ENCODE peak calls at places on chromosomes 11 and 22, in six cellular contexts. Z is germinal center, N is HFF-Myc, C is NCI-H2029 treated with DMSO at 0.1 percent for 48 hours, G is Caki2, M is Panc1. H is an unnamed sample.

GRCh38 chr11:94544832-94545640 is 1.3 kb downstream of the FUT4 start:
- DNase-seq in Z (no peak), M (no peak), C (no peak), G (no peak), N (no peak), H (peak; percentile 63)

GRCh38 chr11:72840780-72841179 is 26.6 kb downstream of the ATG16L2 start:
- DNase-seq in Z (no peak), M (no peak), C (no peak), G (peak; percentile 13), N (no peak), H (no peak)

GRCh38 chr22:28773461-28773867 is 969 bp downstream of the CCDC117 start:
- DNase-seq in N (no peak), M (no peak), Z (peak; percentile 45), C (no peak), G (peak; percentile 70), H (no peak)

GRCh38 chr22:44168206-44168605 is 12.5 kb upstream of the PARVG start:
- DNase-seq in G (no peak), N (no peak), M (no peak), C (no peak), Z (no peak), H (no peak)

GRCh38 chr22:38180841-38181452 is 683 bp downstream of the PLA2G6 start:
- DNase-seq in Z (peak; percentile 40), M (no peak), C (no peak), N (no peak), G (peak; percentile 49), H (peak; percentile 53)

GRCh38 chr11:118834428-118835028 is 43.6 kb upstream of the DDX6 start:
- DNase-seq in Z (no peak), C (no peak), G (no peak), M (no peak), N (no peak), H (no peak)

GRCh38 chr11:33984682-33985389 is 66.7 kb upstream of the CAPRIN1 start:
- DNase-seq in M (no peak), G (no peak), Z (no peak), N (no peak), C (no peak), H (no peak)

GRCh38 chr11:132644511-132644910 is 887.8 kb downstream of the OPCML start:
- DNase-seq in M (no peak), Z (no peak), G (no peak), N (no peak), C (no peak), H (no peak)

GRCh38 chr22:23875801-23876200 is 18.1 kb downstream of the SLC2A11 start:
- DNase-seq in M (no peak), N (no peak), G (no peak), C (no peak), Z (no peak), H (no peak)

GRCh38 chr11:77206264-77207018 is 78.4 kb downstream of the MYO7A start:
- DNase-seq in M (no peak), N (no peak), Z (no peak), C (no peak), G (no peak), H (peak; percentile 46)

GRCh38 chr11:75449271-75449670 is 16.3 kb upstream of the KLHL35 start:
- DNase-seq in G (no peak), N (no peak), C (no peak), Z (no peak), M (no peak), H (no peak)

GRCh38 chr22:19971276-19972124 is 29.9 kb upstream of the TXNRD2 start:
- DNase-seq in G (no peak), N (no peak), Z (no peak), M (no peak), C (no peak), H (no peak)

GRCh38 chr11:124075841-124076571 is 34.9 kb upstream of the OR10G7 start:
- DNase-seq in N (no peak), G (no peak), Z (no peak), C (no peak), M (no peak), H (peak; percentile 46)

GRCh38 chr22:48567213-48567975 is 1260.3 kb downstream of the BRD1 start:
- DNase-seq in G (no peak), C (no peak), M (no peak), N (no peak), Z (no peak), H (no peak)

GRCh38 chr11:61911701-61912529 is 5.5 kb downstream of the RAB3IL1 start:
- DNase-seq in M (no peak), C (no peak), G (no peak), N (no peak), Z (no peak), H (peak; percentile 19)

GRCh38 chr11:76752321-76753175 is 30.6 kb upstream of the TSKU start:
- DNase-seq in N (peak; percentile 85), Z (no peak), G (no peak), M (no peak), C (no peak), H (no peak)

GRCh38 chr11:67649634-67650540 is 643 bp downstream of the ACY3 start:
- DNase-seq in C (no peak), G (no peak), N (no peak), M (no peak), Z (peak; percentile 57), H (no peak)

GRCh38 chr22:43636086-43636485 is 176.0 kb downstream of the EFCAB6 start:
- DNase-seq in N (no peak), M (no peak), Z (no peak), G (no peak), C (no peak), H (no peak)

GRCh38 chr11:13970986-13971385 is 8.5 kb downstream of the SPON1 start:
- DNase-seq in Z (no peak), G (peak; percentile 61), M (no peak), N (no peak), C (no peak), H (peak; percentile 75)

GRCh38 chr11:17129003-17129402 is 51.5 kb upstream of the RPS13 start:
- DNase-seq in G (no peak), Z (no peak), M (no peak), N (no peak), C (no peak), H (no peak)

GRCh38 chr11:110249066-110249465 is 47.3 kb downstream of the RDX start:
- DNase-seq in N (no peak), G (no peak), C (no peak), M (no peak), Z (no peak), H (no peak)

GRCh38 chr11:60500276-60500935 is 7.8 kb downstream of the MS4A12 start:
- DNase-seq in M (no peak), Z (no peak), G (no peak), N (no peak), C (no peak), H (no peak)

GRCh38 chr11:117442869-117443239 is 115.2 kb downstream of the CEP164 start:
- DNase-seq in Z (no peak), G (no peak), N (no peak), M (no peak), C (no peak), H (no peak)

GRCh38 chr22:29480512-29481264 is 670 bp downstream of the NEFH start:
- DNase-seq in N (no peak), M (no peak), G (no peak), C (no peak), Z (no peak), H (no peak)

GRCh38 chr11:125179346-125179745 is 14.8 kb downstream of the PKNOX2 start:
- DNase-seq in N (no peak), C (no peak), G (no peak), Z (no peak), M (no peak), H (no peak)

GRCh38 chr11:57348636-57349323 is 10.6 kb downstream of the P2RX3 start:
- DNase-seq in N (no peak), M (no peak), G (no peak), Z (no peak), C (no peak), H (no peak)

GRCh38 chr22:23750374-23750743 is 553 bp downstream of the ZNF70 start:
- DNase-seq in Z (no peak), C (no peak), N (no peak), M (no peak), G (no peak), H (no peak)

GRCh38 chr22:28832731-28833130 is 32.4 kb upstream of the XBP1 start:
- DNase-seq in M (no peak), Z (no peak), C (no peak), G (no peak), N (no peak), H (no peak)

GRCh38 chr11:64711944-64712306 is 11.1 kb downstream of the NRXN2 start:
- DNase-seq in M (no peak), C (no peak), N (no peak), Z (no peak), G (no peak), H (no peak)

GRCh38 chr11:26931248-26931631 is 62.7 kb upstream of the FIBIN start:
- DNase-seq in M (no peak), C (no peak), N (no peak), G (no peak), Z (no peak), H (no peak)

GRCh38 chr22:31173386-31174145 is 13.6 kb downstream of the RNF185 start:
- DNase-seq in M (peak; percentile 80), Z (no peak), G (peak; percentile 58), C (no peak), N (no peak), H (no peak)

GRCh38 chr11:69382131-69383128 is 88.5 kb downstream of the MYEOV start:
- DNase-seq in G (peak; percentile 68), C (no peak), M (no peak), Z (peak; percentile 44), N (no peak), H (peak; percentile 93)

GRCh38 chr11:120883404-120884135 is 140.3 kb upstream of the TBCEL start:
- DNase-seq in C (no peak), Z (no peak), G (no peak), N (no peak), M (no peak), H (no peak)

GRCh38 chr11:111077938-111078337 is 167.6 kb upstream of the POU2AF2 start:
- DNase-seq in Z (no peak), G (no peak), M (no peak), N (no peak), C (no peak), H (no peak)

GRCh38 chr11:113132001-113132400 is 170.8 kb downstream of the NCAM1 start:
- DNase-seq in G (no peak), Z (no peak), N (no peak), M (no peak), C (no peak), H (no peak)

GRCh38 chr11:69752890-69753289 is 22.3 kb downstream of the FGF4 start:
- DNase-seq in N (no peak), G (no peak), C (no peak), M (no peak), Z (no peak), H (no peak)

GRCh38 chr22:20218320-20218872 is 49.7 kb downstream of the RTN4R start:
- DNase-seq in Z (no peak), G (no peak), C (no peak), N (no peak), M (no peak), H (no peak)

H was measured in Caco-2.